ENCODE peak calls at places on chromosome 22, in nine cellular contexts. W is pancreas, M is colonic mucosa, D is psoas muscle, F is heart left ventricle, U is Panc1, T is IMR-90, S is esophagus muscularis mucosa, L is keratinocyte. B is an unnamed sample. For H3K36me3, the result is how much of the 10 kb centered on the place peaks cover.

GRCh38 chr22:20456064-20456721 is 18.6 kb upstream of the SCARF2 start:
- DNase-seq in S (no peak), U (peak), T (peak), F (peak), L (peak), M (peak), D (peak), W (peak), B (peak)

GRCh38 chr22:47588583-47588970 is 826.1 kb downstream of the TBC1D22A start:
- DNase-seq in D (no peak), W (no peak), T (no peak), F (no peak), L (no peak), S (no peak), U (no peak), M (no peak), B (no peak)

GRCh38 chr22:44025171-44026065 is 1.3 kb downstream of the PARVB start:
- DNase-seq in F (peak), D (peak), L (no peak), T (no peak), U (no peak), M (peak), W (no peak), S (no peak), B (no peak)

GRCh38 chr22:36052505-36052941 is 23.9 kb upstream of the RBFOX2 start:
- DNase-seq in D (no peak), L (no peak), U (no peak), W (no peak), S (no peak), T (peak), M (no peak), F (no peak), B (peak)

GRCh38 chr22:31970490-31971444 is 26.4 kb downstream of the YWHAH start:
- DNase-seq in W (peak), D (peak), F (peak), S (no peak), T (peak), M (peak), L (no peak), U (peak), B (no peak)

GRCh38 chr22:43376765-43377485 is 33.8 kb upstream of the SCUBE1 start:
- DNase-seq in D (no peak), F (no peak), T (no peak), W (no peak), S (no peak), M (no peak), L (no peak), U (no peak), B (no peak)

GRCh38 chr22:17946691-17947367 is 77.5 kb downstream of the MICAL3 start:
- DNase-seq in M (no peak), D (no peak), L (no peak), S (no peak), F (peak), W (no peak), T (no peak), U (no peak), B (no peak)

GRCh38 chr22:42283288-42284229 is 13.1 kb upstream of the TCF20 start:
- DNase-seq in D (no peak), T (no peak), F (no peak), U (no peak), L (no peak), S (no peak), M (no peak), W (no peak), B (no peak)

GRCh38 chr22:19605508-19606331 is 81.5 kb upstream of the CLDN5 start:
- DNase-seq in F (no peak), D (peak), S (no peak), W (no peak), T (no peak), M (no peak), U (no peak), L (no peak), B (no peak)

GRCh38 chr22:45977551-45978274 is 751 bp upstream of the WNT7B start:
- DNase-seq in L (no peak), S (no peak), F (no peak), W (no peak), M (no peak), T (peak), U (no peak), D (no peak), B (no peak)

DNA sequence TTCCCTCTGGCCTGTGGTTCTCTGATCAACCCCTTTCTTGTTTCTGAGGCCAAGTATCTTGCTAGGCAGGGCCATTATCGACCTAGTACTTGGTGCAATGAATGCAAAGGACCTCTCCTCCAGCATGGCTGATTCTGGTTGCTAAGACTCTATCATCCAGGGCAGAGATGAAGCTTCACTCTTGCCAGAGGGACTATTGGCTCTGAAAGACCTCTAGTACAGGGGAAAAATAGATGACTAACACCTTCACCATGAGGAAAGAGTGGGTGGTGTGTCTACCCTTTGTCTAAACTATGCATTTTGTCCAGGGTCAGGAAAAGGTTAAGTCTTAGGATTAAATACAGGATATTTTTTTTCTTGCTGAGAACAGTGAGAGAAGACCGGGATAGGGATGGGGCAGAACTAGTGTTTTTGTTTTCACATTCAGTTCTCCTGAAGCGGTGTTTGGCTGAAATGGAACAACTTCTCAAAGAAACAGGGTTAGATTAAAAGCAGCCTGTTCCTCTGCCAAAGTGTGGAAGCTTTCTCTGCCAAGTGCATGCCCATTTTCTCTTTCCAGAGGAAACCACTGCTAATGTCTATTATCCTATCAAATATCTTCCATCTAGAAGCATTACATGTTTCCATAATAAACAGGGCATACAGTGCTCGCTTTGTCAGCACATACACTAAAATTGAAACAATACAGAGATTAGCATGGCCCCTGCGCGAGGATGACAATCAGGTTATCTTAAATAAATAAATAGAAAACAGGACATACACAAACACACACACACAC is 5.0 kb upstream of the MTFP1 start:
- DNase-seq in F (no peak), S (no peak), W (no peak), D (no peak), T (peak), M (no peak), L (no peak), U (no peak), B (peak)
- H3K4me3 ChIP-seq in F (no peak), S (no peak), W (no peak), D (no peak), T (no peak), M (no peak), L (no peak), U (no peak), B (no peak)

GRCh38 chr22:50220603-50221409 is 20.0 kb downstream of the SELENOO start:
- DNase-seq in L (no peak), F (no peak), D (no peak), T (no peak), M (no peak), W (peak), U (no peak), S (no peak), B (no peak)

GRCh38 chr22:50224071-50224470 is 20.8 kb downstream of the TUBGCP6 start:
- DNase-seq in T (no peak), U (no peak), W (no peak), D (no peak), S (no peak), F (no peak), M (no peak), L (no peak), B (no peak)

GRCh38 chr22:50219800-50220602 is 19.2 kb downstream of the SELENOO start:
- DNase-seq in T (no peak), F (no peak), U (no peak), L (no peak), D (no peak), M (no peak), S (no peak), W (no peak), B (no peak)

GRCh38 chr22:50221410-50222300 is 20.8 kb downstream of the SELENOO start:
- DNase-seq in L (no peak), T (no peak), F (no peak), M (no peak), D (no peak), S (no peak), W (peak), U (no peak), B (no peak)

DNA sequence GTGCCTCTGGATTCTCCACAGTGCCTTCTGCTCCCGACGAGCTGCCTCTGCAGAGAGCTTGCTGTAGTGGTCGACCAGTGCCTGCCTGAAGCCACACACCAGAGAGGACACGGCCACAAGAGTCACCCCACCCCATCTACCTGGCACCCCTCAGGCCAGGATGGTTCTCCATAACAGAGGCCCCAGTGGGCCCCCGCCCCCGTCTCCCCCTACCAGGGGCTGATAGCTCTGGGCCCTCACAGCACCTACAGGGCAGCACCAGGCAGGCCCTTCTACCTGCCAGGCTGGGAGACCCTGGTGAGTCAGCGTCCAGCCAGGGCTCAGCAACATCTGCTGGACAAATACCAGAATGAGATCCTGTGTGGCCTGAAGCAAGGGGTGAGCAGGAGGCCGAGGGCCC is 21.7 kb downstream of the SELENOO start:
- DNase-seq in D (no peak), S (no peak), F (no peak), T (no peak), M (no peak), W (peak), U (no peak), L (no peak), B (no peak)
- H3K36me3 ChIP-seq in D (half or more), S (half or more), F (half or more), T (half or more), M (under half), W (under half), U (under half), L (under half), B (under half)

DNA sequence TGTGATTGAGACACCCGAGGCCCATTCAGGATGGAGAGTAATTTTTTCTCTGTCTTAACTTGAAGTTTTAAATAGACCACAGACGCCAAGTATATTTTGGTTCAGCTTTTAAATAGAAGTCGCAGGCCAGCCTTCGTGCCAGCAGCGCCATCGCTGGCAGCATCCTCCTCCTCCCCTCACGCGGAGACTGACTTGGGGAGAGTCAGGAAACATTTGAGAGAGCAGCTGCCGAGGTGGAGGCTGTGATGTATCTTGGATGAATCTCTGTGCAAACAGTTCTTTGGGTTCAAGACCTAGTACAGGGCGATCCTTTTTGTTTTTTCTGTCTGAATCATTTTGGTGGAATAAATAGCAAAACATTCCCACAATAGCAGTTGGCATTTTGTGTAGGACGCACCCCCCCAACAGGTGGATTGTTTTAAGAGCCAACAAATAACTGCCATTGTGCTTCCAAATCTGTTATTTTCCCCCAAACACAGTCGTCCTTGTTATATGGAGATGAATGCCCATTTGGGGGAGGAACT is 920 bp upstream of the DMC1 start:
- DNase-seq in D (peak), F (peak), W (peak), M (peak), T (peak), U (no peak), S (no peak), L (no peak), B (no peak)
- TF ChIP-seq CTCF in D (no peak), F (no peak), W (no peak), M (no peak), T (no peak), U (peak), S (peak), L (no peak), B (peak)

DNA sequence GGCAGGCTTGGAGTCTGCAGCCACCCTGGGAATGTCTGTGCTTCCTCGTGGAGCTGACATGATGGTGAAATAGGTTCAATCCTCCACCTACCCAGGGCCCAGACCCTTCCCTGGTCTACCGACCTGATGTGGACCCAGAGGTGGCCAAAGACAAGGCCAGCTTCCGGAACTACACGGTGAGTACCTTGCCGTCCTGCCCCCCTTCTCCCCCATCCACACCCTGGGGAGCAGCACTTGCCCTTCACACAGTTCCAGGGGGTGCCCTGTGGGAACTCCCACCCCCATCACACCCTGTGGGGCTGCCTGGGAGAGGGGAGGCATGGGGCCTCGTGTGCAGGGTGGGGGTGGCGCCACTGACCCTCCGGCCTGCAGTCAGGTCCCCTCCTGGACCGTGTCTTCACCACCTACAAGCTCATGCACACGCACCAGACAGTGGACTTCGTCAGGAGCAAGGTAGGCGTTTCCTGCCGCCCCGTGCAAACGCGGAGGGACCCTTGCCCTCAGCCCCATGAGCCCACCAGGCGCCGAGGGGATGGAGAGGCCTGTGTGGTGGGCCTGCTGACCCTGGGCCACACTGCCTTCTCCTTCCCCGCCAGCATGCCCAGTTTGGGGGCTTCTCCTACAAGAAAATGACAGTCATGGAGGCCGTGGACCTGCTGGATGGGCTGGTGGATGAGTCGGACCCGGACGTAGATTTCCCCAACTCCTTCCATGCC is 789 bp downstream of the MIOX start:
- DNase-seq in W (peak), T (no peak), F (no peak), U (no peak), S (no peak), M (no peak), L (no peak), D (no peak), B (no peak)
- H3K4me3 ChIP-seq in W (no peak), T (no peak), F (no peak), U (no peak), S (no peak), M (no peak), L (no peak), D (no peak), B (no peak)

GRCh38 chr22:30943368-30943767 is 25.2 kb downstream of the MORC2 start:
- DNase-seq in F (no peak), L (no peak), T (no peak), M (no peak), W (no peak), S (no peak), U (no peak), D (no peak), B (no peak)

GRCh38 chr22:30945653-30946052 is 22.9 kb downstream of the MORC2 start:
- DNase-seq in W (no peak), U (no peak), D (no peak), T (no peak), M (no peak), L (no peak), S (no peak), F (no peak), B (no peak)

GRCh38 chr22:30940655-30941362 is 27.8 kb downstream of the MORC2 start:
- DNase-seq in F (no peak), D (no peak), U (no peak), S (no peak), M (no peak), W (no peak), T (no peak), L (no peak), B (no peak)

GRCh38 chr22:30944986-30945385 is 23.6 kb downstream of the MORC2 start:
- DNase-seq in L (no peak), U (no peak), M (no peak), D (no peak), S (no peak), F (no peak), W (no peak), T (no peak), B (no peak)

GRCh38 chr22:30941363-30941740 is 27.2 kb downstream of the MORC2 start:
- DNase-seq in S (no peak), U (no peak), L (no peak), D (no peak), T (no peak), W (no peak), M (no peak), F (no peak), B (no peak)
- H3K36me3 ChIP-seq in S (half or more), U (under half), L (half or more), D (half or more), T (half or more), W (half or more), M (under half), F (half or more), B (under half)

DNA sequence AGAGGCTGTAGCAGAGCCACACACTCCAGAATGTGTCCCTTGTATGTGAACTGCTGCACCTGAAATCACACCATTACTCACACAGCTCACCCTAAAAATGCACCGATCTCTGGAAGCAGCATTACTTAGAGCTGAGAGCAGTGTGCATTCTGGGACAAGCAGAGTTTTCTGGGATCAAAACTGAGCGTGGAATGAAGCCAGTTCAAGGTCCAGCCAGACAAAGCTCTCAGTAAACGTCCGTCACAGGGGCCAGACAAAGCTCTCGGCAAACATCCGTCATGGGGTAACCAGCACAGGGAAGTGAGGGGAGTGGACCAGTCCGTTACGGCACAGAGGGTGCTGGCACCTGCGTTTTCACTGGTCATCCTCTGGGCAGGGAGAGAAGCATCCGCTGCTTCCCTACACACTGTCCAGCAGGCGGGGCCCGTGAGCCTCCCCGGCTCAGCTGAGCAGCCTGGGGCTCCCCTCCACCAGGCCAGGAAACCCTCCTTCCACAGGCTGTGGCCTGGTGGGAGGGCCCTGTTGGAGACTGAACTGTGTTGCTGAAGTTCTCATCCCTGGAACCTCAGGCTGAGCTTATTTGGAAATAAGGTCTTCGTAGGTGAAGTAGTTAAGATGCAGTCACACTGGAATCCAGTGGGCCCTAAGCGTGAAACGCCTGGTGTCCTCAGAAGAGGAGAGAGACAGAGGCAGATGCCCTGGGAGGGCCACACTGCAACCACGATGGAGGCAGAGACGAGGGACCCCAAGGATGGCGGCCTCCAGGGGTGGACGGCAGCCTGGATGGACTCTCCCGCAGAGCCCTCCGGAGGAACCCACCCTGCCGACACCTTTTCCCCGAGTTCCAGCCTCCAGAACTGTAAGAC is 883.9 kb downstream of the BRD1 start:
- DNase-seq in F (no peak), T (no peak), L (no peak), W (no peak), U (no peak), S (peak), D (no peak), M (peak), B (no peak)
- TF ChIP-seq CTCF in F (peak), T (no peak), L (peak), W (peak), U (peak), S (no peak), D (peak), M (peak), B (no peak)

GRCh38 chr22:27799334-27800249 is 2.0 kb downstream of the MN1 start:
- DNase-seq in W (no peak), F (no peak), M (no peak), L (no peak), T (no peak), U (no peak), D (peak), S (no peak), B (no peak)

GRCh38 chr22:27801616-27802388 is at the start of gene MN1:
- DNase-seq in S (no peak), D (peak), F (peak), L (no peak), W (no peak), U (no peak), M (peak), T (peak), B (no peak)

GRCh38 chr22:27802389-27803079 is 978 bp upstream of the MN1 start:
- DNase-seq in U (no peak), D (no peak), L (no peak), F (no peak), W (no peak), S (no peak), T (no peak), M (no peak), B (no peak)

GRCh38 chr22:27800250-27801131 is 1.1 kb downstream of the MN1 start:
- DNase-seq in U (no peak), W (no peak), M (no peak), L (no peak), S (no peak), D (peak), T (no peak), F (no peak), B (no peak)

GRCh38 chr22:27801197-27801615 is 350 bp downstream of the MN1 start:
- DNase-seq in D (peak), U (no peak), L (no peak), F (no peak), W (no peak), M (no peak), S (no peak), T (peak), B (no peak)
- H3K4me3 ChIP-seq in D (peak), U (peak), L (peak), F (peak), W (peak), M (peak), S (peak), T (peak), B (peak)

B was measured in kidney epithelial cell.